ENCODE peak calls at places on chromosomes 1 and 21, in eight cellular contexts. M is heart left ventricle, U is glutamatergic neuron, O is astrocyte, E is GM23338, A is sigmoid colon, G is GM10248, H is AG04450. Z is an unnamed sample.

GRCh38 chr1:239810071-239810481 is 281.6 kb upstream of the FMN2 start:
- DNase-seq in O (peak), E (peak), G (no peak), U (no peak), A (no peak), M (no peak), H (no peak), Z (peak)

GRCh38 chr1:86712088-86712860 is 7.9 kb downstream of the SH3GLB1 start:
- DNase-seq in U (no peak), E (no peak), G (no peak), H (no peak), O (no peak), A (no peak), M (no peak), Z (no peak)

GRCh38 chr1:170145691-170146676 is at the start of gene NTMT2:
- DNase-seq in H (no peak), M (peak), E (peak), G (no peak), O (peak), A (no peak), U (no peak), Z (no peak)

GRCh38 chr1:83515566-83516169 is 483.3 kb downstream of the TTLL7 start:
- DNase-seq in O (no peak), M (no peak), A (no peak), H (no peak), E (no peak), G (no peak), U (no peak), Z (no peak)

GRCh38 chr1:80533775-80534314 is 1266.9 kb upstream of the ADGRL2 start:
- DNase-seq in A (no peak), G (no peak), O (no peak), U (no peak), E (peak), H (no peak), M (no peak), Z (no peak)

GRCh38 chr1:86502721-86503430 is 34.1 kb downstream of the CLCA1 start:
- DNase-seq in H (no peak), E (peak), U (no peak), O (no peak), G (no peak), A (no peak), M (peak), Z (no peak)

GRCh38 chr1:39845569-39846566 is 37.4 kb downstream of the TRIT1 start:
- DNase-seq in A (peak), M (peak), O (peak), E (no peak), G (peak), H (peak), U (peak), Z (peak)

GRCh38 chr1:25037174-25038074 is 107.3 kb upstream of the RUNX3 start:
- DNase-seq in M (no peak), U (peak), A (no peak), E (peak), H (no peak), O (no peak), G (peak), Z (no peak)

GRCh38 chr1:8070381-8070811 is 44.3 kb upstream of the ERRFI1 start:
- DNase-seq in O (no peak), A (no peak), H (no peak), M (no peak), G (no peak), E (peak), U (no peak), Z (no peak)

GRCh38 chr1:70667771-70668170 is 256.7 kb downstream of the CTH start:
- DNase-seq in G (no peak), A (no peak), M (no peak), H (no peak), O (no peak), E (no peak), U (no peak), Z (no peak)

DNA sequence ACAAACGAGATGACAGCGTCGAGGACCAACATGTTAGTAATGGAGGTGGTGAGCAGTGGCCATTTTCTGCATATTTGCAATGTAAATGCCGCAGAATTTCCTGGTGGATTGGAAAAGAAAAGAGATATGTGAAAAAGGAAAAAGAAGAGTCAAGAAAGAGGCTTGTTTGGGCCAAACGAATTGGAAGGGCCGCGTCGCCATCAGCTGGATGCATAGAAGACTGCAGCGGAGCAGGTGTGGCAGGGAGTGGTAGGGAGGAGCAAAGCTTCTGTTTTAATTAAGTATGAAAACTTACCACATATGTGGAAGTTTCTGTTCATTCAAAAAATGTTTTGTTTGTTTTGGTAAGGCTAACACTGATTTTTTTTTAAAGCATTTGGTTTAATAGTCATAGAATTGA is 690.7 kb downstream of the NCAM2 start:
- DNase-seq in H (no peak), E (peak), G (no peak), U (peak), A (no peak), M (no peak), O (peak), Z (peak)
- TF ChIP-seq CTCF in H (peak), E (peak), G (no peak), U (no peak), A (no peak), M (no peak), O (peak), Z (peak)

GRCh38 chr1:57138432-57139078 is 172.7 kb upstream of the C8B start:
- DNase-seq in O (no peak), A (no peak), E (no peak), U (no peak), M (no peak), H (no peak), G (no peak), Z (no peak)
- TF ChIP-seq CTCF in O (no peak), A (no peak), E (no peak), U (no peak), M (no peak), H (no peak), G (no peak), Z (no peak)

GRCh38 chr1:26537951-26538352 is 8.4 kb downstream of the RPS6KA1 start:
- DNase-seq in E (peak), O (no peak), M (no peak), A (no peak), G (peak), H (no peak), U (no peak), Z (peak)
- TF ChIP-seq CTCF in E (peak), O (peak), M (no peak), A (no peak), G (peak), H (peak), U (no peak), Z (peak)

GRCh38 chr1:61844006-61844405 is 101.7 kb downstream of the PATJ start:
- DNase-seq in E (no peak), A (no peak), U (no peak), G (no peak), O (no peak), H (no peak), M (no peak), Z (no peak)

GRCh38 chr1:61839702-61840101 is 97.4 kb downstream of the PATJ start:
- DNase-seq in E (no peak), A (no peak), M (no peak), U (no peak), G (no peak), O (peak), H (no peak), Z (peak)

GRCh38 chr1:61842863-61843514 is 100.7 kb downstream of the PATJ start:
- DNase-seq in H (no peak), A (no peak), E (peak), U (no peak), M (no peak), G (no peak), O (no peak), Z (peak)
- TF ChIP-seq CTCF in H (peak), A (no peak), E (peak), U (no peak), M (no peak), G (no peak), O (no peak), Z (peak)

GRCh38 chr1:116075981-116076380 is 35.2 kb upstream of the MAB21L3 start:
- DNase-seq in M (no peak), U (no peak), E (no peak), A (no peak), O (no peak), G (no peak), H (no peak), Z (peak)

GRCh38 chr1:116076831-116077230 is 34.4 kb upstream of the MAB21L3 start:
- DNase-seq in M (no peak), E (no peak), G (no peak), O (no peak), A (no peak), U (no peak), H (no peak), Z (peak)

GRCh38 chr1:116075577-116075976 is 35.6 kb upstream of the MAB21L3 start:
- DNase-seq in U (no peak), E (no peak), G (no peak), H (no peak), M (no peak), A (no peak), O (no peak), Z (no peak)

GRCh38 chr1:116078699-116079223 is 32.4 kb upstream of the MAB21L3 start:
- DNase-seq in E (peak), G (no peak), A (no peak), M (no peak), U (no peak), H (no peak), O (no peak), Z (no peak)
- TF ChIP-seq CTCF in E (peak), G (no peak), A (no peak), M (no peak), U (no peak), H (no peak), O (no peak), Z (peak)

Z was measured in HFFc6.